ENCODE peak calls at places on chromosomes 3 and 15, in four cellular contexts. J is HEK293T, M is HepG2, O is K562. Z is an unnamed sample.

GRCh38 chr15:47987461-47987860 is 133.3 kb upstream of the SLC24A5 start:
- DNase-seq in J (no peak), M (no peak), O (no peak), Z (no peak)

GRCh38 chr15:45499426-45499825 is 23.1 kb downstream of the SLC30A4 start:
- DNase-seq in J (no peak), M (no peak), O (no peak), Z (no peak)

GRCh38 chr15:31799711-31800321 is 230.5 kb upstream of the CHRNA7 start:
- DNase-seq in J (no peak), M (no peak), O (no peak), Z (no peak)

GRCh38 chr15:45253330-45253729 is 1.3 kb downstream of the SLC28A2 start:
- DNase-seq in J (peak), M (no peak), O (no peak), Z (peak)

GRCh38 chr3:139797724-139798343 is 120.1 kb upstream of the NMNAT3 start:
- DNase-seq in J (peak), M (no peak), O (peak), Z (peak)

GRCh38 chr15:87118424-87118823 is 1038.8 kb downstream of the AGBL1 start:
- DNase-seq in J (no peak), M (no peak), O (no peak), Z (no peak)

GRCh38 chr3:175940243-175940642 is 1081.1 kb downstream of the NAALADL2 start:
- DNase-seq in J (no peak), M (no peak), O (no peak), Z (no peak)

GRCh38 chr15:29904731-29905417 is 82.6 kb upstream of the TJP1 start:
- DNase-seq in J (no peak), M (no peak), O (no peak), Z (no peak)

GRCh38 chr15:89364341-89364740 is 29.7 kb upstream of the POLG start:
- DNase-seq in J (no peak), M (no peak), O (no peak), Z (no peak)

GRCh38 chr15:100073982-100074381 is 267.8 kb downstream of the ADAMTS17 start:
- DNase-seq in J (no peak), M (no peak), O (no peak), Z (no peak)

GRCh38 chr3:179732661-179733348 is 80.0 kb downstream of the USP13 start:
- DNase-seq in J (no peak), M (peak), O (no peak), Z (no peak)

GRCh38 chr3:102933377-102933776 is 498.6 kb downstream of the ZPLD1 start:
- DNase-seq in J (no peak), M (no peak), O (no peak), Z (no peak)

GRCh38 chr3:184481924-184482671 is 79.5 kb upstream of the EPHB3 start:
- DNase-seq in J (no peak), M (no peak), O (no peak), Z (no peak)

GRCh38 chr3:11530153-11530721 is 113.5 kb downstream of the VGLL4 start:
- DNase-seq in J (no peak), M (peak), O (no peak), Z (no peak)

GRCh38 chr15:100844778-100845177 is 34.9 kb upstream of the ALDH1A3 start:
- DNase-seq in J (no peak), M (no peak), O (no peak), Z (no peak)

GRCh38 chr15:72532991-72533601 is 59.0 kb downstream of the ARIH1 start:
- DNase-seq in J (no peak), M (peak), O (peak), Z (peak)

GRCh38 chr3:71859128-71859519 is 74.2 kb upstream of the PROK2 start:
- DNase-seq in J (peak), M (peak), O (peak), Z (no peak)

GRCh38 chr3:184349563-184350470 is 11.6 kb downstream of the CLCN2 start:
- DNase-seq in J (no peak), M (no peak), O (no peak), Z (no peak)

GRCh38 chr15:37117030-37117429 is 16.7 kb upstream of the MEIS2 start:
- DNase-seq in J (no peak), M (no peak), O (no peak), Z (no peak)
- TF ChIP-seq ELF4 in J (no peak), M (no peak), O (no peak), Z (no peak)

DNA sequence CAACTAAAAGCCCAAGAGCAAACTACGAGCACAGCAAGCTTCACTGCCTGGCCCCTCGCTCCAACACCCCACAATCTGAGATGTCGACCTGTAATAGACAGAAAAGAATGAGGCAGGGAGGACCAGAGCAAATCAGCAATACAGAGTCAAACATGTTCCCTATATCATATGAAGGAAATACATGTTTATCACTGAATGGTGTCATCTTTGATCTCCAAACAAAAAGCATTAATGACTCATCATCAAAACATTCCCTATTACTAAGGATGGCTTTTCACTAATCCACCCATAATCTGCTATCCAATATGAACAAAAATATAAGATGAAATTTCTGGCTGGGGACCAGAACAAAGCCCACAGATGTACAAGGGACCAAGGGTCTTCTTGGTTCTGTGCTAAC is 34.7 kb downstream of the MYO5A start:
- DNase-seq in J (no peak), M (no peak), O (no peak), Z (no peak)
- TF ChIP-seq ELF4 in J (no peak), M (no peak), O (no peak), Z (no peak)

GRCh38 chr15:66298803-66299251 is 5.5 kb downstream of the DIS3L start:
- DNase-seq in J (no peak), M (no peak), O (no peak), Z (no peak)
- TF ChIP-seq ELF4 in J (no peak), M (no peak), O (no peak), Z (no peak)

DNA sequence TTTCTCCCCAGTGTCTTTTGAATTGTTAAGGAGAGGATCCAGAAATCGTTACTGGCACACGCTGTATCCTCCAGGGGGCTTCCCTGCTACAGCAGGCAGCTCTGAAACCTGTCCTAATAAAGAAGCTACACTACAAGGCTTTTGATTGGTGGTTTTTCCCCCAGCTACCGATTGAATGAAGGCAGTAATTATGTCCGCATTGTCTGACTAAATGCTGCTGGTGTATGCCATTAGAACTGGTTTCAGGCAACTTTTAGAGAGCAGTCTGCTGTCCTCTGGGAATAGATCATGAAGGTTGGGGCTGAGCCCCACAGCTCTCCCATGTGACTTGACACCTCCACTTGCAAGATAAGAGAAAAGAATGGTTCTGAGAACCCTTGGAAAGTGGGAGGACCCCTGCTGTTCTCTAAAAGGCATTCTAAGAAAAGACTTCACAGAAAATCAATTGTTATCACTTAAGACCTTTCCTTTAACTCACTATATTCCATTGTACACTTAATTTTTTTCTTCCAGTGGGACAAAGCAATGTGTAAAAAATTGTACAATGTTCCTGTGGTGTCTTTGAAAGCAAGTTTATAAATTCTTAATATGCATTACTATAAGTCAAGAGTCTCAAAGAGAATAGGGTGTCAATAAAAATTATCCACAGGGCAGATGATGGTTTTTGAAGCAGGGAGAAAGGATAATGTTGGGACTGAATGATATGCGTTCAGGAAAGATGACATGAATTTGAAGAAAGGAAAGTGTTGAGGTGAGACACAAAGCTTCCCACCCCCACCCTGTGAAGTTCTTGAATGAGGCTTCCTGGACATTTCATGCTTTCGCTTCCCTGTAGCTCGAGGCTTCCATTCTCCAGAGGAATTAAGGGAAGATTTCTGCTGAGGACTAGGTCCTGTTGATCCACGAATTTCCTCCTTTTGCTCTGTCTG is 53.0 kb upstream of the DAZL start:
- DNase-seq in J (peak), M (no peak), O (peak), Z (peak)
- TF ChIP-seq ELF4 in J (no peak), M (no peak), O (no peak), Z (no peak)

GRCh38 chr3:67605377-67605776 is 49.0 kb downstream of the SUCLG2 start:
- DNase-seq in J (no peak), M (no peak), O (no peak), Z (no peak)

GRCh38 chr3:67601919-67602608 is 52.3 kb downstream of the SUCLG2 start:
- DNase-seq in J (no peak), M (no peak), O (no peak), Z (no peak)

GRCh38 chr3:67602816-67603215 is 51.6 kb downstream of the SUCLG2 start:
- DNase-seq in J (no peak), M (no peak), O (no peak), Z (no peak)

GRCh38 chr3:67598814-67599556 is 55.4 kb downstream of the SUCLG2 start:
- DNase-seq in J (no peak), M (no peak), O (no peak), Z (no peak)

DNA sequence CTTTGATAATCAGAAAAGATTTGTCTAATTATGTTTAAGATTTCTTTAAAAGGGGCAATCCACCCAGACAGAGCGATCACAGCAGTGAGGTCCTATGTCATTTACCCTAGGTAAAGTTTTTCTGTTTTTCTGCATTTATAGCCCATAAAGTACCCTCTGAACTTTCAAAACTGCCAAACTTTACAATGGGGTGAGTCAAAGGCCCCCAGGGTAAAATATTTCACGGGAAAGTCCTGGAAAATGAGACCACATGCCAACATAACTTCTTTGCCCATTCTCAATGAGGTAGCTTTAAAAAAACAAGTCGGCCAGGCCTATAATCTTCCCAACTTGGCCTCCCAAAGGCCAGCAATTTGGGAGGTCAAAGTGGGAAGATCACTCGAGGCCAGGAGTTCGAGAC is 53.0 kb downstream of the SUCLG2 start:
- DNase-seq in J (no peak), M (no peak), O (no peak), Z (no peak)
- TF ChIP-seq ELF4 in J (no peak), M (no peak), O (no peak), Z (no peak)

DNA sequence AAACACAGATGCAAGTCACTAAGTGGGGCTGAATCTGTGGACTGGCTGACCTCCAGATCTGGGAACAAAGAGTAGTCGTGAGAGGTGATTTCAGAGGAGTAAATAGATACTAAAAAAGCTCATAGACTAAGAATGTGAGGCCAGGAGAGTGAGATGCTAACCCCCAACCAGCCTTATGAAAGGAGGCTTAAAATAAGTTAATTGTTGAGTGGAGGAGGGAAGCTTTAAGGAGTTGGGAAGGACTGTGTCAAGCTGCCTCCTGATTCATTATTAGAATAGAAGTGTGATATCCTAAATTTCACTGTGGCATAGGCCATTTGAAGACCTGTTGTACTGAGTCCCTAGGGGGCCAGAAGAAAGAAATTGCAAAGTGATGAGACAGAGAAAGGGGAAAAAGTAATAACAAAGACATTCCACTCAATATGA is 107.6 kb downstream of the RBPMS2 start:
- DNase-seq in J (no peak), M (no peak), O (no peak), Z (no peak)
- TF ChIP-seq ELF4 in J (no peak), M (no peak), O (no peak), Z (no peak)

Z was measured in WTC11.